ENCODE peak calls at places on chromosomes 2 and 18, in four cellular contexts. One of them, this sample, is unnamed.

GRCh38 chr2:212683346-212683745 is 144.7 kb upstream of the ERBB4 start:
- DNase-seq in Peyer's patch: no peak
- DNase-seq in GM06990: no peak
- DNase-seq in CD8-positive, alpha-beta memory T cell: no peak
- DNase-seq in this sample: no peak

GRCh38 chr2:10033251-10034006 is 9.9 kb upstream of the KLF11 start:
- DNase-seq in Peyer's patch: no peak
- DNase-seq in CD8-positive, alpha-beta memory T cell: no peak
- DNase-seq in GM06990: no peak
- DNase-seq in this sample: no peak

GRCh38 chr2:9570182-9571060 is 14.8 kb upstream of the ADAM17 start:
- DNase-seq in GM06990: no peak
- DNase-seq in CD8-positive, alpha-beta memory T cell: no peak
- DNase-seq in Peyer's patch: no peak
- DNase-seq in this sample: no peak

GRCh38 chr2:26623541-26624497 is 17.3 kb downstream of the CIB4 start:
- DNase-seq in Peyer's patch: peak; percentile 44
- DNase-seq in CD8-positive, alpha-beta memory T cell: no peak
- DNase-seq in GM06990: no peak
- DNase-seq in this sample: no peak

GRCh38 chr2:204913312-204913711 is 368.0 kb downstream of the PARD3B start:
- DNase-seq in CD8-positive, alpha-beta memory T cell: no peak
- DNase-seq in Peyer's patch: no peak
- DNase-seq in GM06990: no peak
- DNase-seq in this sample: no peak

GRCh38 chr2:171084128-171084527 is 76.6 kb downstream of the TLK1 start:
- DNase-seq in GM06990: no peak
- DNase-seq in Peyer's patch: no peak
- DNase-seq in CD8-positive, alpha-beta memory T cell: no peak
- DNase-seq in this sample: no peak

GRCh38 chr2:219605607-219605954 is 7.9 kb downstream of the STK11IP start:
- DNase-seq in Peyer's patch: no peak
- DNase-seq in CD8-positive, alpha-beta memory T cell: no peak
- DNase-seq in GM06990: no peak
- DNase-seq in this sample: no peak

GRCh38 chr2:70855679-70856078 is 20.1 kb upstream of the CD207 start:
- DNase-seq in CD8-positive, alpha-beta memory T cell: no peak
- DNase-seq in Peyer's patch: no peak
- DNase-seq in GM06990: no peak
- DNase-seq in this sample: no peak

GRCh38 chr2:241315879-241316700 is at the start of gene SEPTIN2:
- DNase-seq in Peyer's patch: no peak
- DNase-seq in GM06990: peak; percentile 88
- DNase-seq in CD8-positive, alpha-beta memory T cell: peak; percentile 74
- DNase-seq in this sample: no peak

GRCh38 chr2:105438104-105438929 is 39.5 kb upstream of the FHL2 start:
- DNase-seq in CD8-positive, alpha-beta memory T cell: no peak
- DNase-seq in Peyer's patch: peak; percentile 81
- DNase-seq in GM06990: no peak
- DNase-seq in this sample: peak; percentile 75

GRCh38 chr18:49061906-49062831 is 111.4 kb upstream of the SMAD7 start:
- DNase-seq in Peyer's patch: no peak
- DNase-seq in CD8-positive, alpha-beta memory T cell: no peak
- DNase-seq in GM06990: no peak
- DNase-seq in this sample: no peak

GRCh38 chr2:150812664-150813408 is 325.4 kb upstream of the RND3 start:
- DNase-seq in Peyer's patch: no peak
- DNase-seq in GM06990: no peak
- DNase-seq in CD8-positive, alpha-beta memory T cell: no peak
- DNase-seq in this sample: no peak

GRCh38 chr2:171957061-171957460 is 34.8 kb downstream of the HAT1 start:
- DNase-seq in CD8-positive, alpha-beta memory T cell: no peak
- DNase-seq in Peyer's patch: no peak
- DNase-seq in GM06990: no peak
- DNase-seq in this sample: peak; percentile 11

GRCh38 chr2:238129166-238130010 is 9.1 kb upstream of the KLHL30 start:
- DNase-seq in Peyer's patch: peak; percentile 41
- DNase-seq in CD8-positive, alpha-beta memory T cell: no peak
- DNase-seq in GM06990: no peak
- DNase-seq in this sample: no peak

GRCh38 chr2:160419776-160420521 is 73.7 kb downstream of the RBMS1 start:
- DNase-seq in CD8-positive, alpha-beta memory T cell: no peak
- DNase-seq in Peyer's patch: no peak
- DNase-seq in GM06990: no peak
- DNase-seq in this sample: no peak

GRCh38 chr18:3250237-3251107 is 2.9 kb downstream of the MYL12A start:
- DNase-seq in CD8-positive, alpha-beta memory T cell: no peak
- DNase-seq in GM06990: no peak
- DNase-seq in Peyer's patch: no peak
- DNase-seq in this sample: no peak